ENCODE peak calls at places on chromosomes 12 and 14, in nine cellular contexts. D is A549, T is astrocyte of the spinal cord, Y is ascending aorta, M is cardiac muscle cell, P is thyroid gland, E is heart right ventricle, L is uterus, I is GM06990. R is an unnamed sample.

GRCh38 chr12:116547955-116548471 is 11.2 kb upstream of the MAP1LC3B2 start:
- DNase-seq in D (no peak), T (peak), Y (no peak), M (peak), P (no peak), E (no peak), L (no peak), I (peak), R (no peak)

GRCh38 chr12:121798807-121799174 is 5.0 kb upstream of the SETD1B start:
- DNase-seq in D (no peak), T (no peak), Y (no peak), M (no peak), P (no peak), E (no peak), L (no peak), I (no peak), R (no peak)

GRCh38 chr14:99516156-99517045 is 35.2 kb downstream of the CCNK start:
- DNase-seq in D (no peak), T (no peak), Y (no peak), M (no peak), P (no peak), E (no peak), L (no peak), I (no peak), R (no peak)

GRCh38 chr14:61561144-61561543 is 134.2 kb upstream of the HIF1A start:
- DNase-seq in D (peak), T (no peak), Y (peak), M (no peak), P (no peak), E (no peak), L (no peak), I (no peak), R (no peak)

GRCh38 chr12:38669530-38669929 is 235.9 kb downstream of the CPNE8 start:
- DNase-seq in D (no peak), T (no peak), Y (no peak), M (peak), P (no peak), E (no peak), L (no peak), I (no peak), R (peak)

GRCh38 chr12:119020377-119021360 is 39.3 kb downstream of the SRRM4 start:
- DNase-seq in D (peak), T (no peak), Y (no peak), M (peak), P (peak), E (peak), L (no peak), I (no peak), R (no peak)

GRCh38 chr12:43884683-43885410 is 49.0 kb downstream of the TMEM117 start:
- DNase-seq in D (no peak), T (no peak), Y (no peak), M (peak), P (peak), E (peak), L (no peak), I (no peak), R (no peak)

GRCh38 chr12:6949063-6949594 is 2.0 kb upstream of the PTPN6 start:
- DNase-seq in D (no peak), T (no peak), Y (no peak), M (no peak), P (no peak), E (no peak), L (no peak), I (no peak), R (no peak)

GRCh38 chr12:68478516-68479260 is 132.0 kb upstream of the RAP1B start:
- DNase-seq in D (no peak), T (no peak), Y (no peak), M (no peak), P (no peak), E (no peak), L (no peak), I (no peak), R (no peak)
- TF ChIP-seq CTCF in D (no peak), T (no peak), Y (no peak), M (no peak), P (no peak), E (no peak), L (no peak), I (no peak), R (no peak)

GRCh38 chr14:50230601-50231474 is 540 bp downstream of the SOS2 start:
- DNase-seq in D (peak), T (peak), Y (peak), M (peak), P (peak), E (peak), L (peak), I (peak), R (peak)

GRCh38 chr14:50229646-50230045 is 1.7 kb downstream of the SOS2 start:
- DNase-seq in D (no peak), T (no peak), Y (no peak), M (no peak), P (no peak), E (no peak), L (no peak), I (no peak), R (no peak)

GRCh38 chr14:50225067-50225973 is 6.1 kb downstream of the SOS2 start:
- DNase-seq in D (no peak), T (peak), Y (no peak), M (peak), P (peak), E (peak), L (no peak), I (no peak), R (no peak)

GRCh38 chr14:50225974-50226297 is 5.4 kb downstream of the SOS2 start:
- DNase-seq in D (no peak), T (no peak), Y (no peak), M (no peak), P (no peak), E (no peak), L (no peak), I (no peak), R (no peak)

DNA sequence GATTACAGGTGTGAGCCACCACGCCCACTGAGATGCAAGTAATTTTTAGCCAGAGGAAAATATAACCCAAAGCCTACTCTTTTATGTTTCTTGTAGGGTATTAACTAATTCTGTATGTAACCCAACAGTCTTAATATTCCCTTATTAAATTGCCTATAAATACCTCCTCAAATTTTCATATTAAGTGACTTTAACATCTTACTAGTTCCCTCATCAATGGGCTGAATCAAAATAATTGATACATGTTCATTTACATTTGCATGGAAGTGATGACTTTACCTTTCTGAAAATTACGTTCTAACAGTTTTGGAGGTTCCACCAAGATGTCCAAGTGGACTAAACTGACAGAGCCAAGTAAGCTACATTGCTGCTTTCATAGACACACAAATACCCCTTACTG is 3.1 kb downstream of the SOS2 start:
- DNase-seq in D (no peak), T (no peak), Y (no peak), M (no peak), P (no peak), E (no peak), L (no peak), I (no peak), R (no peak)
- H3K4me3 ChIP-seq in D (no peak), T (no peak), Y (no peak), M (no peak), P (no peak), E (no peak), L (no peak), I (no peak), R (no peak)

GRCh38 chr14:74794947-74795346 is 31.8 kb downstream of the YLPM1 start:
- DNase-seq in D (no peak), T (no peak), Y (no peak), M (no peak), P (no peak), E (no peak), L (no peak), I (no peak), R (no peak)
- TF ChIP-seq CTCF in D (no peak), T (no peak), Y (no peak), M (no peak), P (no peak), E (no peak), L (no peak), I (no peak), R (no peak)

GRCh38 chr12:51482808-51483532 is 58.3 kb downstream of the SLC4A8 start:
- DNase-seq in D (no peak), T (no peak), Y (no peak), M (no peak), P (no peak), E (no peak), L (no peak), I (no peak), R (peak)
- H3K4me3 ChIP-seq in D (no peak), T (no peak), Y (no peak), M (no peak), P (no peak), E (no peak), L (no peak), I (no peak), R (no peak)

GRCh38 chr12:8949525-8950286 is at the start of gene M6PR:
- DNase-seq in D (peak), T (peak), Y (peak), M (peak), P (peak), E (peak), L (peak), I (peak), R (peak)

GRCh38 chr12:8950287-8950574 is 786 bp upstream of the M6PR start:
- DNase-seq in D (no peak), T (no peak), Y (no peak), M (no peak), P (no peak), E (no peak), L (no peak), I (no peak), R (no peak)

GRCh38 chr12:8951744-8952143 is 2.3 kb upstream of the M6PR start:
- DNase-seq in D (no peak), T (no peak), Y (no peak), M (no peak), P (no peak), E (no peak), L (no peak), I (no peak), R (no peak)

GRCh38 chr12:8948711-8949524 is 527 bp downstream of the M6PR start:
- DNase-seq in D (peak), T (peak), Y (no peak), M (peak), P (no peak), E (peak), L (no peak), I (no peak), R (peak)

GRCh38 chr12:8950702-8951478 is 1.4 kb upstream of the M6PR start:
- DNase-seq in D (no peak), T (no peak), Y (no peak), M (no peak), P (no peak), E (no peak), L (no peak), I (no peak), R (no peak)
- TF ChIP-seq CTCF in D (no peak), T (no peak), Y (no peak), M (no peak), P (no peak), E (no peak), L (no peak), I (no peak), R (no peak)

GRCh38 chr12:94618995-94619695 is 31.2 kb downstream of the TMCC3 start:
- DNase-seq in D (peak), T (peak), Y (no peak), M (no peak), P (no peak), E (no peak), L (no peak), I (no peak), R (no peak)

GRCh38 chr12:94623161-94623920 is 27.0 kb downstream of the TMCC3 start:
- DNase-seq in D (no peak), T (no peak), Y (no peak), M (no peak), P (no peak), E (no peak), L (no peak), I (no peak), R (no peak)

GRCh38 chr12:94620611-94621010 is 29.7 kb downstream of the TMCC3 start:
- DNase-seq in D (no peak), T (no peak), Y (no peak), M (no peak), P (no peak), E (no peak), L (no peak), I (no peak), R (no peak)

GRCh38 chr12:94622475-94622874 is 27.9 kb downstream of the TMCC3 start:
- DNase-seq in D (no peak), T (peak), Y (no peak), M (no peak), P (no peak), E (peak), L (no peak), I (no peak), R (no peak)

GRCh38 chr12:94621662-94622359 is 28.5 kb downstream of the TMCC3 start:
- DNase-seq in D (no peak), T (peak), Y (no peak), M (no peak), P (peak), E (no peak), L (no peak), I (peak), R (no peak)
- H3K4me3 ChIP-seq in D (no peak), T (no peak), Y (peak), M (no peak), P (no peak), E (no peak), L (no peak), I (peak), R (no peak)

GRCh38 chr12:754238-754816 is 1.9 kb downstream of the WNK1 start:
- DNase-seq in D (peak), T (peak), Y (no peak), M (peak), P (no peak), E (peak), L (no peak), I (no peak), R (no peak)

GRCh38 chr12:751192-751827 is 1.1 kb upstream of the WNK1 start:
- DNase-seq in D (peak), T (peak), Y (peak), M (peak), P (peak), E (peak), L (peak), I (peak), R (peak)

GRCh38 chr12:753401-754237 is 1.2 kb downstream of the WNK1 start:
- DNase-seq in D (peak), T (peak), Y (peak), M (peak), P (peak), E (peak), L (peak), I (peak), R (peak)

GRCh38 chr12:751828-752672 is at the start of gene WNK1:
- DNase-seq in D (peak), T (peak), Y (peak), M (peak), P (peak), E (peak), L (peak), I (peak), R (peak)

GRCh38 chr12:752673-753400 is 458 bp downstream of the WNK1 start:
- DNase-seq in D (peak), T (peak), Y (peak), M (peak), P (peak), E (peak), L (no peak), I (peak), R (peak)
- TF ChIP-seq CTCF in D (no peak), T (no peak), Y (no peak), M (no peak), P (peak), E (no peak), L (no peak), I (peak), R (peak)

GRCh38 chr12:9115731-9116689 is at the start of gene A2M:
- DNase-seq in D (no peak), T (no peak), Y (peak), M (peak), P (no peak), E (peak), L (peak), I (no peak), R (no peak)

GRCh38 chr12:9114946-9115345 is 773 bp downstream of the A2M start:
- DNase-seq in D (no peak), T (no peak), Y (no peak), M (no peak), P (no peak), E (no peak), L (no peak), I (no peak), R (no peak)

GRCh38 chr12:9112076-9112853 is 3.5 kb downstream of the A2M start:
- DNase-seq in D (no peak), T (no peak), Y (no peak), M (no peak), P (no peak), E (no peak), L (no peak), I (no peak), R (no peak)

GRCh38 chr12:9113296-9113986 is 2.3 kb downstream of the A2M start:
- DNase-seq in D (no peak), T (no peak), Y (no peak), M (no peak), P (no peak), E (no peak), L (no peak), I (no peak), R (no peak)

GRCh38 chr12:9113987-9114309 is 1.8 kb downstream of the A2M start:
- DNase-seq in D (no peak), T (no peak), Y (no peak), M (no peak), P (no peak), E (no peak), L (no peak), I (no peak), R (no peak)
- H3K4me3 ChIP-seq in D (no peak), T (no peak), Y (peak), M (no peak), P (no peak), E (peak), L (peak), I (no peak), R (no peak)

DNA sequence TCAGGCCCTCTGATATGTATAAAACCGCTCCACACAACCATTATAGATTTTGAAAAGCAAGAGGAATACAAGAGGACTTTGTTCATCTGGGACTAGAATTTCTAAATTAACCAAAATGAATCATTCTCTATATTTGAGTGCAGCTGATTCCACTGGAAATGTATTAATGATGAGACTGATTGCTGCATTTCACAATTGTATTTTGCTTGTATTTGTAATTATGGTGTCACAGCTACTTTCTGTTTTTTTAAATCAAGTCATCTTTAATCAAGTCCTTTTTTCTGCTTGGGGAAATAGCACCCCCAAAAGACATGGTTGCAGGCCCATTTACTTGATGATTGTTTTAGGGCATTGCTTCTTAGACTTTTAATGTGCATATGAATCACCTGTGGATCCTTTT is 162.4 kb downstream of the KICS2 start:
- DNase-seq in D (no peak), T (no peak), Y (no peak), M (no peak), P (no peak), E (no peak), L (no peak), I (no peak), R (no peak)
- TF ChIP-seq CTCF in D (no peak), T (no peak), Y (no peak), M (no peak), P (no peak), E (no peak), L (no peak), I (no peak), R (no peak)